ENCODE peak calls at places on chromosomes 5 and 9, in seven cellular contexts. U is stimulated activated CD4-positive, alpha-beta T cell treated with anti-CD3 and anti-CD28 coated beads, Interleukin-2, amount 100 ng/mL, for 48 hours; H is epithelial cell of esophagus; V is mucosa of gallbladder; N is activated T-cell treated with anti-CD3 and anti-CD28 coated beads, Interleukin-2, amount 50 U/mL, for 72 hours; L is memory B cell; S is dorsolateral prefrontal cortex. J is an unnamed sample.

GRCh38 chr5:135075621-135076585 is 41.9 kb upstream of the PITX1 start:
- DNase-seq in S (peak), N (no peak), V (no peak), L (no peak), H (peak), U (no peak), J (no peak)

GRCh38 chr9:95363051-95363841 is 45.7 kb upstream of the FANCC start:
- DNase-seq in V (peak), S (no peak), N (no peak), L (no peak), U (no peak), H (no peak), J (no peak)

GRCh38 chr5:16916262-16916878 is 19.7 kb downstream of the MYO10 start:
- DNase-seq in N (no peak), U (no peak), L (no peak), V (no peak), H (peak), S (no peak), J (no peak)

GRCh38 chr9:112332977-112333638 is at the start of gene PTBP3:
- DNase-seq in U (peak), H (peak), L (peak), N (peak), S (no peak), V (peak), J (peak)

GRCh38 chr5:119313207-119313606 is 42.6 kb upstream of the TNFAIP8 start:
- DNase-seq in U (no peak), S (no peak), N (no peak), V (no peak), H (no peak), L (no peak), J (no peak)

GRCh38 chr5:121819661-121820261 is 31.9 kb upstream of the FTMT start:
- DNase-seq in S (no peak), N (no peak), H (no peak), U (no peak), V (no peak), L (no peak), J (no peak)

GRCh38 chr9:107637421-107638420 is 148.2 kb upstream of the KLF4 start:
- DNase-seq in U (no peak), N (no peak), V (peak), S (peak), L (no peak), H (peak), J (peak)

GRCh38 chr5:119453045-119453383 is 717 bp downstream of the HSD17B4 start:
- DNase-seq in S (no peak), V (peak), L (no peak), H (peak), N (no peak), U (no peak), J (peak)

GRCh38 chr5:59817536-59817935 is 76.0 kb downstream of the PDE4D start:
- DNase-seq in S (no peak), N (no peak), V (no peak), H (no peak), U (no peak), L (no peak), J (no peak)

GRCh38 chr9:77384406-77384805 is 207.1 kb downstream of the VPS13A start:
- DNase-seq in N (no peak), H (peak), S (no peak), L (no peak), V (no peak), U (no peak), J (no peak)

GRCh38 chr5:143341807-143342570 is 61.5 kb downstream of the NR3C1 start:
- DNase-seq in L (no peak), U (no peak), H (peak), S (no peak), V (no peak), N (peak), J (no peak)

GRCh38 chr5:53170748-53171349 is 61.3 kb upstream of the MOCS2 start:
- DNase-seq in V (no peak), N (peak), L (no peak), U (no peak), H (peak), S (no peak), J (peak)

GRCh38 chr5:6228257-6229250 is 149.8 kb downstream of the MED10 start:
- DNase-seq in V (no peak), N (no peak), U (no peak), H (no peak), L (no peak), S (no peak), J (no peak)

GRCh38 chr9:111041902-111042301 is 3.6 kb upstream of the LPAR1 start:
- DNase-seq in U (no peak), V (no peak), S (no peak), L (no peak), N (no peak), H (no peak), J (no peak)

GRCh38 chr9:119412399-119412798 is 43.2 kb upstream of the BRINP1 start:
- DNase-seq in U (no peak), V (no peak), S (no peak), H (no peak), L (no peak), N (no peak), J (no peak)

GRCh38 chr9:120242397-120242796 is 337.6 kb downstream of the CDK5RAP2 start:
- DNase-seq in H (no peak), L (no peak), S (no peak), N (no peak), V (no peak), U (no peak), J (no peak)

GRCh38 chr5:111999286-111999685 is 242.3 kb upstream of the NREP start:
- DNase-seq in U (no peak), S (no peak), N (no peak), H (no peak), L (no peak), V (no peak), J (no peak)

GRCh38 chr9:104836235-104836634 is 72.3 kb downstream of the NIPSNAP3B start:
- DNase-seq in H (peak), U (no peak), S (no peak), V (no peak), N (no peak), L (no peak), J (no peak)

GRCh38 chr5:161481922-161482321 is 64.6 kb downstream of the GABRB2 start:
- DNase-seq in S (no peak), H (no peak), U (no peak), V (no peak), N (no peak), L (no peak), J (no peak)

GRCh38 chr9:69213647-69214046 is 39.6 kb downstream of the TJP2 start:
- DNase-seq in S (no peak), V (no peak), N (no peak), L (no peak), U (no peak), H (no peak), J (no peak)

GRCh38 chr5:141816598-141817399 is 61.4 kb downstream of the PCDH1 start:
- DNase-seq in N (no peak), V (no peak), H (no peak), U (no peak), L (no peak), S (no peak), J (no peak)

GRCh38 chr5:144284931-144285330 is 114.3 kb downstream of the KCTD16 start:
- DNase-seq in S (no peak), H (no peak), V (no peak), L (no peak), N (no peak), U (no peak), J (no peak)